ENCODE peak calls at places on chromosomes 3 and 15, in eight cellular contexts. One of them, this sample, is unnamed.

GRCh38 chr3:190585771-190586630 is 72.1 kb downstream of the IL1RAP start:
- DNase-seq in activated CD8-positive, alpha-beta T cell treated with anti-CD3 and anti-CD28 coated beads for 36 hours: peak
- DNase-seq in epithelial cell of proximal tubule: peak
- DNase-seq in foreskin fibroblast: peak
- DNase-seq in prostate gland: no peak
- DNase-seq in tibial nerve: no peak
- DNase-seq in GM13976: no peak
- DNase-seq in BJ: peak
- DNase-seq in this sample: no peak

GRCh38 chr15:65856821-65857455 is 12.4 kb upstream of the RAB11A start:
- DNase-seq in activated CD8-positive, alpha-beta T cell treated with anti-CD3 and anti-CD28 coated beads for 36 hours: peak
- DNase-seq in epithelial cell of proximal tubule: no peak
- DNase-seq in foreskin fibroblast: peak
- DNase-seq in prostate gland: peak
- DNase-seq in tibial nerve: peak
- DNase-seq in GM13976: peak
- DNase-seq in BJ: no peak
- DNase-seq in this sample: peak

GRCh38 chr3:184687363-184688049 is 24.4 kb downstream of the MAGEF1 start:
- DNase-seq in activated CD8-positive, alpha-beta T cell treated with anti-CD3 and anti-CD28 coated beads for 36 hours: peak
- DNase-seq in epithelial cell of proximal tubule: no peak
- DNase-seq in foreskin fibroblast: no peak
- DNase-seq in prostate gland: no peak
- DNase-seq in tibial nerve: peak
- DNase-seq in GM13976: no peak
- DNase-seq in BJ: no peak
- DNase-seq in this sample: no peak

GRCh38 chr15:47352217-47352616 is 365.1 kb upstream of the SEMA6D start:
- DNase-seq in activated CD8-positive, alpha-beta T cell treated with anti-CD3 and anti-CD28 coated beads for 36 hours: no peak
- DNase-seq in epithelial cell of proximal tubule: no peak
- DNase-seq in foreskin fibroblast: no peak
- DNase-seq in prostate gland: no peak
- DNase-seq in tibial nerve: no peak
- DNase-seq in GM13976: no peak
- DNase-seq in BJ: no peak
- DNase-seq in this sample: no peak

GRCh38 chr15:59622289-59622688 is 10.7 kb downstream of the GCNT3 start:
- DNase-seq in activated CD8-positive, alpha-beta T cell treated with anti-CD3 and anti-CD28 coated beads for 36 hours: peak
- DNase-seq in epithelial cell of proximal tubule: no peak
- DNase-seq in foreskin fibroblast: peak
- DNase-seq in prostate gland: no peak
- DNase-seq in tibial nerve: no peak
- DNase-seq in GM13976: peak
- DNase-seq in BJ: no peak
- DNase-seq in this sample: peak

GRCh38 chr3:32106929-32107362 is 526 bp downstream of the GPD1L start:
- DNase-seq in activated CD8-positive, alpha-beta T cell treated with anti-CD3 and anti-CD28 coated beads for 36 hours: no peak
- DNase-seq in epithelial cell of proximal tubule: no peak
- DNase-seq in foreskin fibroblast: no peak
- DNase-seq in prostate gland: peak
- DNase-seq in tibial nerve: peak
- DNase-seq in GM13976: peak
- DNase-seq in BJ: no peak
- DNase-seq in this sample: no peak

GRCh38 chr3:111859974-111860859 is 1.2 kb downstream of the PHLDB2 start:
- DNase-seq in activated CD8-positive, alpha-beta T cell treated with anti-CD3 and anti-CD28 coated beads for 36 hours: peak
- DNase-seq in epithelial cell of proximal tubule: no peak
- DNase-seq in foreskin fibroblast: peak
- DNase-seq in prostate gland: peak
- DNase-seq in tibial nerve: peak
- DNase-seq in GM13976: peak
- DNase-seq in BJ: peak
- DNase-seq in this sample: peak

GRCh38 chr15:92801412-92801773 is 98.7 kb upstream of the CHD2 start:
- DNase-seq in activated CD8-positive, alpha-beta T cell treated with anti-CD3 and anti-CD28 coated beads for 36 hours: no peak
- DNase-seq in epithelial cell of proximal tubule: no peak
- DNase-seq in foreskin fibroblast: peak
- DNase-seq in prostate gland: no peak
- DNase-seq in tibial nerve: no peak
- DNase-seq in GM13976: no peak
- DNase-seq in BJ: peak
- DNase-seq in this sample: no peak

GRCh38 chr15:42203891-42204290 is 4.2 kb downstream of the VPS39 start:
- DNase-seq in activated CD8-positive, alpha-beta T cell treated with anti-CD3 and anti-CD28 coated beads for 36 hours: no peak
- DNase-seq in epithelial cell of proximal tubule: no peak
- DNase-seq in foreskin fibroblast: no peak
- DNase-seq in prostate gland: no peak
- DNase-seq in tibial nerve: no peak
- DNase-seq in GM13976: no peak
- DNase-seq in BJ: peak
- DNase-seq in this sample: no peak

GRCh38 chr15:52462806-52463360 is 65.8 kb downstream of the MYO5A start:
- DNase-seq in activated CD8-positive, alpha-beta T cell treated with anti-CD3 and anti-CD28 coated beads for 36 hours: no peak
- DNase-seq in epithelial cell of proximal tubule: no peak
- DNase-seq in foreskin fibroblast: no peak
- DNase-seq in prostate gland: no peak
- DNase-seq in tibial nerve: no peak
- DNase-seq in GM13976: no peak
- DNase-seq in BJ: no peak
- DNase-seq in this sample: no peak

GRCh38 chr15:66662522-66662921 is 39.5 kb upstream of the SMAD6 start:
- DNase-seq in activated CD8-positive, alpha-beta T cell treated with anti-CD3 and anti-CD28 coated beads for 36 hours: no peak
- DNase-seq in epithelial cell of proximal tubule: no peak
- DNase-seq in foreskin fibroblast: no peak
- DNase-seq in prostate gland: no peak
- DNase-seq in tibial nerve: no peak
- DNase-seq in GM13976: no peak
- DNase-seq in BJ: no peak
- DNase-seq in this sample: no peak

GRCh38 chr3:136819784-136820640 is 1.1 kb downstream of the SLC35G2 start:
- DNase-seq in activated CD8-positive, alpha-beta T cell treated with anti-CD3 and anti-CD28 coated beads for 36 hours: peak
- DNase-seq in epithelial cell of proximal tubule: no peak
- DNase-seq in foreskin fibroblast: peak
- DNase-seq in prostate gland: peak
- DNase-seq in tibial nerve: peak
- DNase-seq in GM13976: peak
- DNase-seq in BJ: no peak
- DNase-seq in this sample: peak

GRCh38 chr15:38076806-38077205 is 142.4 kb downstream of the TMCO5A start:
- DNase-seq in activated CD8-positive, alpha-beta T cell treated with anti-CD3 and anti-CD28 coated beads for 36 hours: no peak
- DNase-seq in epithelial cell of proximal tubule: no peak
- DNase-seq in foreskin fibroblast: peak
- DNase-seq in prostate gland: no peak
- DNase-seq in tibial nerve: no peak
- DNase-seq in GM13976: no peak
- DNase-seq in BJ: no peak
- DNase-seq in this sample: no peak

GRCh38 chr3:79211588-79212359 is 556.0 kb downstream of the ROBO1 start:
- DNase-seq in activated CD8-positive, alpha-beta T cell treated with anti-CD3 and anti-CD28 coated beads for 36 hours: no peak
- DNase-seq in epithelial cell of proximal tubule: no peak
- DNase-seq in foreskin fibroblast: no peak
- DNase-seq in prostate gland: no peak
- DNase-seq in tibial nerve: no peak
- DNase-seq in GM13976: no peak
- DNase-seq in BJ: no peak
- DNase-seq in this sample: no peak

GRCh38 chr3:29454326-29454725 is 173.5 kb downstream of the RBMS3 start:
- DNase-seq in activated CD8-positive, alpha-beta T cell treated with anti-CD3 and anti-CD28 coated beads for 36 hours: no peak
- DNase-seq in epithelial cell of proximal tubule: no peak
- DNase-seq in foreskin fibroblast: no peak
- DNase-seq in prostate gland: peak
- DNase-seq in tibial nerve: no peak
- DNase-seq in GM13976: no peak
- DNase-seq in BJ: no peak
- DNase-seq in this sample: no peak

GRCh38 chr15:82768414-82769081 is 37.3 kb downstream of the FSD2 start:
- DNase-seq in activated CD8-positive, alpha-beta T cell treated with anti-CD3 and anti-CD28 coated beads for 36 hours: no peak
- DNase-seq in epithelial cell of proximal tubule: peak
- DNase-seq in foreskin fibroblast: peak
- DNase-seq in prostate gland: no peak
- DNase-seq in tibial nerve: no peak
- DNase-seq in GM13976: no peak
- DNase-seq in BJ: no peak
- DNase-seq in this sample: no peak

GRCh38 chr15:69755571-69756310 is 303.1 kb downstream of the RPLP1 start:
- DNase-seq in activated CD8-positive, alpha-beta T cell treated with anti-CD3 and anti-CD28 coated beads for 36 hours: peak
- DNase-seq in epithelial cell of proximal tubule: peak
- DNase-seq in foreskin fibroblast: no peak
- DNase-seq in prostate gland: no peak
- DNase-seq in tibial nerve: no peak
- DNase-seq in GM13976: peak
- DNase-seq in BJ: no peak
- DNase-seq in this sample: peak

GRCh38 chr3:132284756-132285619 is 32.2 kb upstream of the ACP3 start:
- DNase-seq in activated CD8-positive, alpha-beta T cell treated with anti-CD3 and anti-CD28 coated beads for 36 hours: no peak
- DNase-seq in epithelial cell of proximal tubule: no peak
- DNase-seq in foreskin fibroblast: no peak
- DNase-seq in prostate gland: no peak
- DNase-seq in tibial nerve: no peak
- DNase-seq in GM13976: no peak
- DNase-seq in BJ: no peak
- DNase-seq in this sample: no peak

GRCh38 chr3:119731545-119732343 is 28.9 kb downstream of the CFAP91 start:
- DNase-seq in activated CD8-positive, alpha-beta T cell treated with anti-CD3 and anti-CD28 coated beads for 36 hours: no peak
- DNase-seq in epithelial cell of proximal tubule: no peak
- DNase-seq in foreskin fibroblast: peak
- DNase-seq in prostate gland: no peak
- DNase-seq in tibial nerve: no peak
- DNase-seq in GM13976: no peak
- DNase-seq in BJ: no peak
- DNase-seq in this sample: no peak

GRCh38 chr3:10928961-10929471 is 63.5 kb upstream of the SLC6A1 start:
- DNase-seq in activated CD8-positive, alpha-beta T cell treated with anti-CD3 and anti-CD28 coated beads for 36 hours: no peak
- DNase-seq in epithelial cell of proximal tubule: no peak
- DNase-seq in foreskin fibroblast: no peak
- DNase-seq in prostate gland: no peak
- DNase-seq in tibial nerve: no peak
- DNase-seq in GM13976: no peak
- DNase-seq in BJ: no peak
- DNase-seq in this sample: no peak

GRCh38 chr3:143171656-143172055 is 52.1 kb downstream of the CHST2 start:
- DNase-seq in activated CD8-positive, alpha-beta T cell treated with anti-CD3 and anti-CD28 coated beads for 36 hours: no peak
- DNase-seq in epithelial cell of proximal tubule: no peak
- DNase-seq in foreskin fibroblast: peak
- DNase-seq in prostate gland: no peak
- DNase-seq in tibial nerve: no peak
- DNase-seq in GM13976: no peak
- DNase-seq in BJ: no peak
- DNase-seq in this sample: no peak

GRCh38 chr3:155805204-155805801 is 775 bp downstream of the C3orf33 start:
- DNase-seq in activated CD8-positive, alpha-beta T cell treated with anti-CD3 and anti-CD28 coated beads for 36 hours: no peak
- DNase-seq in epithelial cell of proximal tubule: no peak
- DNase-seq in foreskin fibroblast: peak
- DNase-seq in prostate gland: no peak
- DNase-seq in tibial nerve: peak
- DNase-seq in GM13976: no peak
- DNase-seq in BJ: no peak
- DNase-seq in this sample: no peak

GRCh38 chr15:35506272-35506870 is 39.6 kb downstream of the DPH6 start:
- DNase-seq in activated CD8-positive, alpha-beta T cell treated with anti-CD3 and anti-CD28 coated beads for 36 hours: no peak
- DNase-seq in epithelial cell of proximal tubule: no peak
- DNase-seq in foreskin fibroblast: no peak
- DNase-seq in prostate gland: no peak
- DNase-seq in tibial nerve: no peak
- DNase-seq in GM13976: no peak
- DNase-seq in BJ: no peak
- DNase-seq in this sample: no peak

GRCh38 chr15:53762916-53763315 is 3.5 kb upstream of the WDR72 start:
- DNase-seq in activated CD8-positive, alpha-beta T cell treated with anti-CD3 and anti-CD28 coated beads for 36 hours: no peak
- DNase-seq in epithelial cell of proximal tubule: no peak
- DNase-seq in foreskin fibroblast: no peak
- DNase-seq in prostate gland: no peak
- DNase-seq in tibial nerve: no peak
- DNase-seq in GM13976: no peak
- DNase-seq in BJ: no peak
- DNase-seq in this sample: no peak

GRCh38 chr15:62254137-62254934 is 89.3 kb upstream of the C2CD4B start:
- DNase-seq in activated CD8-positive, alpha-beta T cell treated with anti-CD3 and anti-CD28 coated beads for 36 hours: peak
- DNase-seq in epithelial cell of proximal tubule: no peak
- DNase-seq in foreskin fibroblast: peak
- DNase-seq in prostate gland: peak
- DNase-seq in tibial nerve: peak
- DNase-seq in GM13976: peak
- DNase-seq in BJ: no peak
- DNase-seq in this sample: peak

DNA sequence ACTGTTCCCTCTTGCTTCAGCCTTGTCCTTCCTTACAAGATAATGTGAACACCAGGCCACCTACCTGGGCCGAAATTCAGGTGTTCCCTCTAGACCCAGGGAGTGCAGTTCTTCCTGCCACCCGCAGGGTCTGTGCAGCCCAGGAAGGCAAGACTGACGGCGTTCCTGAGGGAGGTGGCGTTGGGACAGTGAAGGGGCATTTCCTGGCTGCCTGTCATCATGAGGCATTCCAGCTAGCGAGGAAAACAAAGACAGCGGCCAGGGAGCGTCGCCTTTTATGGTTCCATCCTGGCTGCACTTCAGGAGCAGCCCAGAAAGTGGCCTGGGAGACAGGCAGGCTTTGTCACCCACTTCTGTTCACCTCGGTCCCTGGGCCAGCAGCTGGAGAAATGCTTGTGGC is 84.8 kb upstream of the WNT5A start:
- DNase-seq in activated CD8-positive, alpha-beta T cell treated with anti-CD3 and anti-CD28 coated beads for 36 hours: no peak
- DNase-seq in epithelial cell of proximal tubule: no peak
- DNase-seq in foreskin fibroblast: no peak
- DNase-seq in prostate gland: peak
- DNase-seq in tibial nerve: no peak
- DNase-seq in GM13976: no peak
- DNase-seq in BJ: no peak
- DNase-seq in this sample: no peak
- TF ChIP-seq CTCF in activated CD8-positive, alpha-beta T cell treated with anti-CD3 and anti-CD28 coated beads for 36 hours: no peak
- TF ChIP-seq CTCF in epithelial cell of proximal tubule: no peak
- TF ChIP-seq CTCF in foreskin fibroblast: no peak
- TF ChIP-seq CTCF in prostate gland: no peak
- TF ChIP-seq CTCF in tibial nerve: peak
- TF ChIP-seq CTCF in GM13976: no peak
- TF ChIP-seq CTCF in BJ: no peak
- TF ChIP-seq CTCF in this sample: no peak

GRCh38 chr15:58241872-58242271 is 103.7 kb downstream of the AQP9 start:
- DNase-seq in activated CD8-positive, alpha-beta T cell treated with anti-CD3 and anti-CD28 coated beads for 36 hours: no peak
- DNase-seq in epithelial cell of proximal tubule: no peak
- DNase-seq in foreskin fibroblast: peak
- DNase-seq in prostate gland: no peak
- DNase-seq in tibial nerve: no peak
- DNase-seq in GM13976: no peak
- DNase-seq in BJ: no peak
- DNase-seq in this sample: no peak
- TF ChIP-seq CTCF in activated CD8-positive, alpha-beta T cell treated with anti-CD3 and anti-CD28 coated beads for 36 hours: no peak
- TF ChIP-seq CTCF in epithelial cell of proximal tubule: no peak
- TF ChIP-seq CTCF in foreskin fibroblast: no peak
- TF ChIP-seq CTCF in prostate gland: no peak
- TF ChIP-seq CTCF in tibial nerve: no peak
- TF ChIP-seq CTCF in GM13976: no peak
- TF ChIP-seq CTCF in BJ: no peak
- TF ChIP-seq CTCF in this sample: no peak

GRCh38 chr15:98649621-98649995 is 1.3 kb downstream of the IGF1R start:
- DNase-seq in activated CD8-positive, alpha-beta T cell treated with anti-CD3 and anti-CD28 coated beads for 36 hours: peak
- DNase-seq in epithelial cell of proximal tubule: no peak
- DNase-seq in foreskin fibroblast: peak
- DNase-seq in prostate gland: no peak
- DNase-seq in tibial nerve: peak
- DNase-seq in GM13976: no peak
- DNase-seq in BJ: no peak
- DNase-seq in this sample: peak
- TF ChIP-seq CTCF in activated CD8-positive, alpha-beta T cell treated with anti-CD3 and anti-CD28 coated beads for 36 hours: no peak
- TF ChIP-seq CTCF in epithelial cell of proximal tubule: peak
- TF ChIP-seq CTCF in foreskin fibroblast: no peak
- TF ChIP-seq CTCF in prostate gland: no peak
- TF ChIP-seq CTCF in tibial nerve: peak
- TF ChIP-seq CTCF in GM13976: no peak
- TF ChIP-seq CTCF in BJ: peak
- TF ChIP-seq CTCF in this sample: peak

GRCh38 chr3:183502782-183503181 is 52.7 kb downstream of the KLHL6 start:
- DNase-seq in activated CD8-positive, alpha-beta T cell treated with anti-CD3 and anti-CD28 coated beads for 36 hours: no peak
- DNase-seq in epithelial cell of proximal tubule: no peak
- DNase-seq in foreskin fibroblast: peak
- DNase-seq in prostate gland: no peak
- DNase-seq in tibial nerve: no peak
- DNase-seq in GM13976: no peak
- DNase-seq in BJ: no peak
- DNase-seq in this sample: no peak
- TF ChIP-seq CTCF in activated CD8-positive, alpha-beta T cell treated with anti-CD3 and anti-CD28 coated beads for 36 hours: no peak
- TF ChIP-seq CTCF in epithelial cell of proximal tubule: peak
- TF ChIP-seq CTCF in foreskin fibroblast: peak
- TF ChIP-seq CTCF in prostate gland: no peak
- TF ChIP-seq CTCF in tibial nerve: no peak
- TF ChIP-seq CTCF in GM13976: no peak
- TF ChIP-seq CTCF in BJ: no peak
- TF ChIP-seq CTCF in this sample: no peak

This sample was measured in GM13977.